ENCODE peak calls at places on chromosomes 7 and 10, in five cellular contexts. One of them, this sample, is unnamed.

GRCh38 chr7:66321283-66321682 is 116.1 kb downstream of the TPST1 start:
- DNase-seq in IMR-90: no peak
- DNase-seq in spleen: no peak
- DNase-seq in sigmoid colon: no peak
- DNase-seq in HepG2: no peak
- DNase-seq in this sample: no peak

GRCh38 chr7:114818501-114818900 is 103.4 kb upstream of the MDFIC start:
- DNase-seq in IMR-90: peak; percentile 70
- DNase-seq in spleen: no peak
- DNase-seq in sigmoid colon: no peak
- DNase-seq in HepG2: no peak
- DNase-seq in this sample: no peak

GRCh38 chr7:44147026-44147881 is 6.1 kb upstream of the MYL7 start:
- DNase-seq in IMR-90: no peak
- DNase-seq in spleen: no peak
- DNase-seq in sigmoid colon: peak; percentile 63
- DNase-seq in HepG2: no peak
- DNase-seq in this sample: no peak

GRCh38 chr10:12549297-12549696 is 199.9 kb downstream of the CAMK1D start:
- DNase-seq in IMR-90: no peak
- DNase-seq in spleen: no peak
- DNase-seq in sigmoid colon: no peak
- DNase-seq in HepG2: no peak
- DNase-seq in this sample: peak; percentile 5

GRCh38 chr7:117014099-117014656 is 60.9 kb downstream of the ST7 start:
- DNase-seq in IMR-90: no peak
- DNase-seq in spleen: no peak
- DNase-seq in sigmoid colon: no peak
- DNase-seq in HepG2: no peak
- DNase-seq in this sample: peak; percentile 71

GRCh38 chr10:44462338-44462914 is 77.5 kb upstream of the CXCL12 start:
- DNase-seq in IMR-90: no peak
- DNase-seq in spleen: no peak
- DNase-seq in sigmoid colon: no peak
- DNase-seq in HepG2: no peak
- DNase-seq in this sample: no peak

GRCh38 chr7:2237109-2237602 is 4.4 kb upstream of the MAD1L1 start:
- DNase-seq in IMR-90: no peak
- DNase-seq in spleen: peak; percentile 90
- DNase-seq in sigmoid colon: no peak
- DNase-seq in HepG2: no peak
- DNase-seq in this sample: no peak

GRCh38 chr7:139108256-139109187 is 998 bp downstream of the ZC3HAV1 start:
- DNase-seq in IMR-90: peak; percentile 4
- DNase-seq in spleen: peak; percentile 88
- DNase-seq in sigmoid colon: peak; percentile 71
- DNase-seq in HepG2: no peak
- DNase-seq in this sample: peak; percentile 58

GRCh38 chr7:142647749-142648148 is 101.5 kb upstream of the PRSS1 start:
- DNase-seq in IMR-90: no peak
- DNase-seq in spleen: no peak
- DNase-seq in sigmoid colon: no peak
- DNase-seq in HepG2: no peak
- DNase-seq in this sample: no peak

GRCh38 chr7:151251328-151251925 is 2.9 kb upstream of the SMARCD3 start:
- DNase-seq in IMR-90: peak; percentile 66
- DNase-seq in spleen: no peak
- DNase-seq in sigmoid colon: peak; percentile 81
- DNase-seq in HepG2: no peak
- DNase-seq in this sample: no peak

GRCh38 chr7:3896366-3896765 is 595.3 kb downstream of the SDK1 start:
- DNase-seq in IMR-90: no peak
- DNase-seq in spleen: no peak
- DNase-seq in sigmoid colon: no peak
- DNase-seq in HepG2: no peak
- DNase-seq in this sample: no peak

GRCh38 chr10:62617702-62618451 is 186.6 kb upstream of the ADO start:
- DNase-seq in IMR-90: no peak
- DNase-seq in spleen: no peak
- DNase-seq in sigmoid colon: no peak
- DNase-seq in HepG2: no peak
- DNase-seq in this sample: no peak

GRCh38 chr10:75111367-75111905 is at the start of gene SAMD8:
- DNase-seq in IMR-90: peak; percentile 95
- DNase-seq in spleen: peak; percentile 99
- DNase-seq in sigmoid colon: peak; percentile 99
- DNase-seq in HepG2: peak; percentile 95
- DNase-seq in this sample: peak; percentile 95

GRCh38 chr7:55432506-55432905 is 67.4 kb downstream of the LANCL2 start:
- DNase-seq in IMR-90: no peak
- DNase-seq in spleen: no peak
- DNase-seq in sigmoid colon: no peak
- DNase-seq in HepG2: no peak
- DNase-seq in this sample: no peak

GRCh38 chr10:111773950-111774349 is 409.6 kb downstream of the GPAM start:
- DNase-seq in IMR-90: no peak
- DNase-seq in spleen: no peak
- DNase-seq in sigmoid colon: no peak
- DNase-seq in HepG2: no peak
- DNase-seq in this sample: no peak

GRCh38 chr10:80471715-80472233 is 17.7 kb downstream of the TSPAN14 start:
- DNase-seq in IMR-90: no peak
- DNase-seq in spleen: no peak
- DNase-seq in sigmoid colon: no peak
- DNase-seq in HepG2: no peak
- DNase-seq in this sample: no peak

GRCh38 chr7:118626739-118627138 is 402.2 kb downstream of the ANKRD7 start:
- DNase-seq in IMR-90: no peak
- DNase-seq in spleen: no peak
- DNase-seq in sigmoid colon: no peak
- DNase-seq in HepG2: no peak
- DNase-seq in this sample: no peak

GRCh38 chr7:69683002-69683401 is 84.7 kb downstream of the AUTS2 start:
- DNase-seq in IMR-90: no peak
- DNase-seq in spleen: no peak
- DNase-seq in sigmoid colon: no peak
- DNase-seq in HepG2: no peak
- DNase-seq in this sample: no peak

GRCh38 chr10:48496831-48497792 is 107.8 kb downstream of the ARHGAP22 start:
- DNase-seq in IMR-90: peak; percentile 78
- DNase-seq in spleen: no peak
- DNase-seq in sigmoid colon: no peak
- DNase-seq in HepG2: no peak
- DNase-seq in this sample: no peak

GRCh38 chr10:131829156-131829930 is 71.5 kb upstream of the PPP2R2D start:
- DNase-seq in IMR-90: no peak
- DNase-seq in spleen: peak; percentile 58
- DNase-seq in sigmoid colon: peak; percentile 48
- DNase-seq in HepG2: no peak
- DNase-seq in this sample: no peak

GRCh38 chr10:71357792-71358265 is 38.8 kb downstream of the SLC29A3 start:
- DNase-seq in IMR-90: peak; percentile 52
- DNase-seq in spleen: no peak
- DNase-seq in sigmoid colon: no peak
- DNase-seq in HepG2: no peak
- DNase-seq in this sample: no peak

GRCh38 chr10:102540023-102540422 is 36.3 kb downstream of the SUFU start:
- DNase-seq in IMR-90: peak; percentile 30
- DNase-seq in spleen: no peak
- DNase-seq in sigmoid colon: no peak
- DNase-seq in HepG2: peak; percentile 30
- DNase-seq in this sample: no peak

GRCh38 chr10:123967626-123968243 is 76.1 kb upstream of the CPXM2 start:
- DNase-seq in IMR-90: peak; percentile 11
- DNase-seq in spleen: peak; percentile 86
- DNase-seq in sigmoid colon: peak; percentile 88
- DNase-seq in HepG2: peak; percentile 33
- DNase-seq in this sample: peak; percentile 70

GRCh38 chr10:124122211-124122610 is 28.8 kb upstream of the CHST15 start:
- DNase-seq in IMR-90: no peak
- DNase-seq in spleen: no peak
- DNase-seq in sigmoid colon: no peak
- DNase-seq in HepG2: no peak
- DNase-seq in this sample: no peak

GRCh38 chr7:31464601-31465000 is 49.3 kb upstream of the ITPRID1 start:
- DNase-seq in IMR-90: no peak
- DNase-seq in spleen: no peak
- DNase-seq in sigmoid colon: no peak
- DNase-seq in HepG2: no peak
- DNase-seq in this sample: no peak

GRCh38 chr10:3069876-3070275 is 2.5 kb downstream of the PFKP start:
- DNase-seq in IMR-90: no peak
- DNase-seq in spleen: no peak
- DNase-seq in sigmoid colon: no peak
- DNase-seq in HepG2: no peak
- DNase-seq in this sample: no peak

GRCh38 chr7:139950881-139951525 is 111.7 kb downstream of the PARP12 start:
- DNase-seq in IMR-90: no peak
- DNase-seq in spleen: no peak
- DNase-seq in sigmoid colon: no peak
- DNase-seq in HepG2: peak; percentile 73
- DNase-seq in this sample: no peak

GRCh38 chr10:21364196-21365114 is 161.0 kb downstream of the SKIDA1 start:
- DNase-seq in IMR-90: peak; percentile 74
- DNase-seq in spleen: no peak
- DNase-seq in sigmoid colon: no peak
- DNase-seq in HepG2: peak; percentile 89
- DNase-seq in this sample: no peak

GRCh38 chr10:131249957-131250347 is 61.6 kb downstream of the TCERG1L start:
- DNase-seq in IMR-90: no peak
- DNase-seq in spleen: peak; percentile 56
- DNase-seq in sigmoid colon: no peak
- DNase-seq in HepG2: no peak
- DNase-seq in this sample: no peak

GRCh38 chr7:119943932-119944600 is 328.9 kb upstream of the KCND2 start:
- DNase-seq in IMR-90: no peak
- DNase-seq in spleen: no peak
- DNase-seq in sigmoid colon: no peak
- DNase-seq in HepG2: no peak
- DNase-seq in this sample: peak; percentile 55

GRCh38 chr10:58268454-58268945 is 462 bp upstream of the CISD1 start:
- DNase-seq in IMR-90: no peak
- DNase-seq in spleen: no peak
- DNase-seq in sigmoid colon: peak; percentile 67
- DNase-seq in HepG2: no peak
- DNase-seq in this sample: no peak

GRCh38 chr7:92794386-92794785 is 42.0 kb downstream of the CDK6 start:
- DNase-seq in IMR-90: no peak
- DNase-seq in spleen: no peak
- DNase-seq in sigmoid colon: no peak
- DNase-seq in HepG2: no peak
- DNase-seq in this sample: no peak

GRCh38 chr7:98571006-98571405 is 46.1 kb upstream of the NPTX2 start:
- DNase-seq in IMR-90: no peak
- DNase-seq in spleen: no peak
- DNase-seq in sigmoid colon: no peak
- DNase-seq in HepG2: no peak
- DNase-seq in this sample: no peak

GRCh38 chr10:30973737-30974136 is 57.9 kb downstream of the ZNF438 start:
- DNase-seq in IMR-90: no peak
- DNase-seq in spleen: no peak
- DNase-seq in sigmoid colon: no peak
- DNase-seq in HepG2: no peak
- DNase-seq in this sample: no peak

DNA sequence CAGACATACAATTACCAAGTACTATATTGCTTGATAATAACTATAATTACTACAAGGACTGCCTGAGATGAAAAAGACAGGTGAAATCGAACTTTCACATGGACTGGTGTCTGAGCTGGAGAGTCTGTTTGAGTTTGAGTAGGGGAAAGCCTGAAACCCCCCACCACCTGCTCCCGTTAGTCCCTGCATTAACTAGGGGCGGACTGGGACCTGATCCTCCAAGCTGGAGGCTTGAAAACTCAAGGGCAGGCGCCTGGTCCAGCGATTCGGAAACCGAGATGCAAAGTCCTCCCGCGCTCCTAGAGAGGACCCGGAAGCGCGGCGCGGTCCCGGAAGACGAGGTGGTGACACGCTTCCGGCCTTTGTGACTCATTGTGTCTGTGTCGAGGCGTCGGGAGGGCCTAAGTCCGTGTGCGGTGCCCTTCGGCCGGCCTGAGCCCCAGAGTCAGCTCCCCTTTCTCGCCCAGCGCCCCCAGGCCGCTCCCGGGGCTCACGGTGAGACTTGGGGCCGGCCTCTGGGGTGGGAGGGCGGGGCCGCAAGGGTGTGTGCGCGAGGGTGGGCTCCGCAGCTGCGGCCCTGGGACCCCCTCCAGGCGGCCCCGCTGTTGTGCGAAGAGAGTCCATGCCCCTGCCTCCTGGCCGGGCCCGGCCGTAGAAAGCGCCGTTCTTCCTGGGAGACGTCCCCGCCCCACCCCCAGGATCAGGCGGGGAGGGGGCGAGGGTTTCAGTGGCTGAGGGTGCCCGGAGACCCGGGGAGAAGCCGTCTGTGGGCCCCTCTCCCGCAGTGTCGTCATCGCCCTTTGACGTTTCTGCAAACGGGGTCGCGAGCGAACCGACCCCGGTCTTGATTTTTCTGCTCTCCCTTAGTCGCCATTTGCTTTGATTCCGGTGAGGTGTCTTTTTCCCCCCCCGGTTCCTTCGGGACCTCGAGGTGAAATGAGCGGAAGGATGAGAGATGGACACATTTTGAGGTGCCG is at the start of gene ZKSCAN1:
- DNase-seq in IMR-90: peak; percentile 94
- DNase-seq in spleen: peak; percentile 97
- DNase-seq in sigmoid colon: peak; percentile 95
- DNase-seq in HepG2: peak; percentile 91
- DNase-seq in this sample: peak; percentile 95
- TF ChIP-seq POLR2A in IMR-90: peak; percentile 91
- TF ChIP-seq POLR2A in spleen: peak; percentile 51
- TF ChIP-seq POLR2A in sigmoid colon: peak; percentile 78
- TF ChIP-seq POLR2A in HepG2: peak; percentile 85
- TF ChIP-seq POLR2A in this sample: peak; percentile 76

GRCh38 chr10:43437141-43437860 is 390 bp downstream of the ZNF487 start:
- DNase-seq in IMR-90: no peak
- DNase-seq in spleen: no peak
- DNase-seq in sigmoid colon: no peak
- DNase-seq in HepG2: no peak
- DNase-seq in this sample: no peak

GRCh38 chr10:43440782-43441134 is 3.8 kb downstream of the ZNF487 start:
- DNase-seq in IMR-90: no peak
- DNase-seq in spleen: no peak
- DNase-seq in sigmoid colon: peak; percentile 0
- DNase-seq in HepG2: no peak
- DNase-seq in this sample: no peak

GRCh38 chr10:43436291-43437140 is at the start of gene ZNF487:
- DNase-seq in IMR-90: peak; percentile 79
- DNase-seq in spleen: peak; percentile 98
- DNase-seq in sigmoid colon: peak; percentile 94
- DNase-seq in HepG2: peak; percentile 80
- DNase-seq in this sample: peak; percentile 94
- TF ChIP-seq POLR2A in IMR-90: peak; percentile 96
- TF ChIP-seq POLR2A in spleen: peak; percentile 93
- TF ChIP-seq POLR2A in sigmoid colon: peak; percentile 87
- TF ChIP-seq POLR2A in HepG2: peak; percentile 89
- TF ChIP-seq POLR2A in this sample: peak; percentile 87

GRCh38 chr10:17229967-17230682 is 2.1 kb downstream of the VIM start:
- DNase-seq in IMR-90: peak; percentile 55
- DNase-seq in spleen: peak; percentile 98
- DNase-seq in sigmoid colon: peak; percentile 91
- DNase-seq in HepG2: no peak
- DNase-seq in this sample: peak; percentile 84
- TF ChIP-seq POLR2A in IMR-90: peak; percentile 43
- TF ChIP-seq POLR2A in spleen: peak; percentile 29
- TF ChIP-seq POLR2A in sigmoid colon: peak; percentile 54
- TF ChIP-seq POLR2A in HepG2: no peak
- TF ChIP-seq POLR2A in this sample: no peak

GRCh38 chr10:51918921-51919325 is 219.5 kb upstream of the CSTF2T start:
- DNase-seq in IMR-90: no peak
- DNase-seq in spleen: no peak
- DNase-seq in sigmoid colon: no peak
- DNase-seq in HepG2: no peak
- DNase-seq in this sample: no peak
- TF ChIP-seq POLR2A in IMR-90: no peak
- TF ChIP-seq POLR2A in spleen: no peak
- TF ChIP-seq POLR2A in sigmoid colon: no peak
- TF ChIP-seq POLR2A in HepG2: no peak
- TF ChIP-seq POLR2A in this sample: no peak

This sample was measured in erythroblast.